ENCODE peak calls at places on chromosomes 2 and 18, in eight cellular contexts. N, J, Z, H, E, G, U and Y are unnamed samples.

GRCh38 chr18:79199691-79200374 is 130.6 kb downstream of the ATP9B start:
- DNase-seq in G (no peak), E (no peak), J (no peak), U (no peak), Z (no peak), N (no peak), H (no peak), Y (no peak)

GRCh38 chr2:171568085-171568484 is 45.8 kb downstream of the CYBRD1 start:
- DNase-seq in J (peak), H (no peak), Z (peak), G (no peak), N (no peak), U (no peak), E (no peak), Y (no peak)

GRCh38 chr2:126802774-126803421 is 95.8 kb upstream of the TEX51 start:
- DNase-seq in Z (no peak), U (no peak), H (no peak), N (no peak), J (no peak), G (no peak), E (no peak), Y (no peak)

GRCh38 chr18:24023185-24023814 is 8.7 kb downstream of the TTC39C start:
- DNase-seq in N (no peak), Z (no peak), G (no peak), H (no peak), E (no peak), U (no peak), J (no peak), Y (no peak)

GRCh38 chr2:159088906-159089305 is 120.5 kb downstream of the TANC1 start:
- DNase-seq in Z (no peak), N (no peak), J (no peak), G (no peak), H (no peak), E (no peak), U (no peak), Y (no peak)

GRCh38 chr2:98478861-98479770 is 34.5 kb downstream of the INPP4A start:
- DNase-seq in G (no peak), N (no peak), U (no peak), J (no peak), H (no peak), Z (no peak), E (no peak), Y (no peak)

GRCh38 chr2:109435866-109436634 is 177.7 kb downstream of the SEPTIN10 start:
- DNase-seq in G (peak), Z (no peak), J (no peak), H (no peak), E (peak), N (no peak), U (peak), Y (peak)

GRCh38 chr18:10787293-10787901 is 261.6 kb downstream of the NAPG start:
- DNase-seq in J (peak), H (no peak), E (peak), U (peak), N (peak), Z (peak), G (peak), Y (no peak)

GRCh38 chr18:26745288-26745975 is 120.1 kb downstream of the AQP4 start:
- DNase-seq in J (no peak), N (no peak), U (no peak), H (no peak), Z (no peak), E (no peak), G (peak), Y (no peak)

GRCh38 chr2:210593166-210593565 is 36.8 kb downstream of the CPS1 start:
- DNase-seq in E (no peak), U (no peak), Z (no peak), G (no peak), H (no peak), J (no peak), N (no peak), Y (no peak)

GRCh38 chr2:144170172-144170571 is 349.7 kb downstream of the ZEB2 start:
- DNase-seq in J (no peak), N (no peak), E (no peak), Z (no peak), G (no peak), U (no peak), H (no peak), Y (no peak)

GRCh38 chr2:95053543-95053942 is 28.0 kb downstream of the MAL start:
- DNase-seq in J (no peak), Z (no peak), E (no peak), G (no peak), U (peak), N (no peak), H (no peak), Y (peak)

GRCh38 chr2:95051636-95052035 is 26.1 kb downstream of the MAL start:
- DNase-seq in J (no peak), U (no peak), E (no peak), H (no peak), Z (no peak), N (no peak), G (no peak), Y (peak)

GRCh38 chr2:95054016-95054415 is 28.5 kb downstream of the MAL start:
- DNase-seq in E (no peak), Z (no peak), J (no peak), G (no peak), N (no peak), H (no peak), U (peak), Y (peak)

GRCh38 chr2:95052301-95052700 is 26.8 kb downstream of the MAL start:
- DNase-seq in Z (no peak), H (no peak), E (no peak), J (no peak), G (no peak), N (no peak), U (no peak), Y (peak)

DNA sequence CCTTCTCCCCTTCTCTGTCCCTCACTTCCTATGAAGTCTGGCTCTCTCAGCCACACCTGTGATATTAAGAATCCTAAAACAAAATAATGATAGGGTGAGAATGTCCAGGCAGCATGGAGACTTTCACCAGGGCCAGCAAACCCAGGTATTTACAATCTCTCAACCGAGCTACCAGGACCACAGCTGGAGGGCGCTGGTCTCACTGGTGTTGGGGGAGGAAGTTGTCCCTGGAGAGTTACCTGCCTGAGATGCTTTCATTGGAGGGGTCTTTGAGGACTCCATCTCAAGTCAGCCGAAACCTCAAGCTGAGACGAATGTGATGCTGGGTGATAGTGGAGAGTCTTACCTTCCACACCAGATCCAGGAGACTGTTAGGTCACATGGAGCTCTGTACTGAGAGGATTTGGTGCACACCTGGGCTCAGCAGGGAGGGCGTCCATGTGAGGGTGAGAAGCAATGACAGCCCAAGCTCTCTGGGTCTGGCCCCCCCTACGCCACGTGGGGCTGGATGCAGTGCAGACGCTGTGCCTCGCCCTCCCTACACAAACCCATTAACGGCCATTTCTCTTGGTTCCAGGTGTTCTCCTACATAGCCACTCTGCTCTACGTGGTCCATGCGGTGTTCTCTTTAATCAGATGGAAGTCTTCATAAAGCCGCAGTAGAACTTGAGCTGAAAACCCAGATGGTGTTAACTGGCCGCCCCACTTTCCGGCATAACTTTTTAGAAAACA is 27.5 kb downstream of the MAL start:
- DNase-seq in N (no peak), H (no peak), G (no peak), E (no peak), U (peak), J (no peak), Z (no peak), Y (peak)
- TF ChIP-seq CTCF in N (no peak), H (no peak), G (no peak), E (no peak), U (no peak), J (no peak), Z (no peak), Y (no peak)

GRCh38 chr2:180358458-180358857 is 351.4 kb upstream of the CWC22 start:
- DNase-seq in U (no peak), Z (no peak), E (no peak), N (no peak), H (no peak), J (no peak), G (no peak), Y (no peak)
- TF ChIP-seq CTCF in U (no peak), Z (no peak), E (no peak), N (no peak), H (no peak), J (no peak), G (no peak), Y (no peak)

DNA sequence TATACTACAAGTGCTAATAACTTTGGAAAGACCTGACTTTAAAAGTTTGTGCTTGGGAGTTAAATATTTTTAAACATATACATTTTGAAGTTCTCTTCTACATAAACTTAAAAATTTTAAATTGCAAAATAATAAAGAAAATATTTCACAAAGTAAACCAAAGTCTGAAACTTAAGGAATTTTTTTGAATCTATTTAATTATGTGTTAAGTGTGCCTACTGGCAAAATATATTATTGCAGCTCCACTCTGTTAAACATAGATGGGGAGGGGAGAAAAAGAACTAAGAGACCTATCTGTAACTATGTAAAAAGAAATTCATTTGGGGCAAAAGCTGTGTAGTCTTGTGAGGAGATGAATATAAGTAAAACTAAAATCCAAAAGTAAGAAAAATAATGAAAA is 133.3 kb upstream of the UBE2E3 start:
- DNase-seq in E (no peak), J (no peak), H (no peak), N (no peak), G (no peak), Z (no peak), U (no peak), Y (no peak)
- TF ChIP-seq CTCF in E (no peak), J (no peak), H (no peak), N (no peak), G (no peak), Z (peak), U (peak), Y (peak)

DNA sequence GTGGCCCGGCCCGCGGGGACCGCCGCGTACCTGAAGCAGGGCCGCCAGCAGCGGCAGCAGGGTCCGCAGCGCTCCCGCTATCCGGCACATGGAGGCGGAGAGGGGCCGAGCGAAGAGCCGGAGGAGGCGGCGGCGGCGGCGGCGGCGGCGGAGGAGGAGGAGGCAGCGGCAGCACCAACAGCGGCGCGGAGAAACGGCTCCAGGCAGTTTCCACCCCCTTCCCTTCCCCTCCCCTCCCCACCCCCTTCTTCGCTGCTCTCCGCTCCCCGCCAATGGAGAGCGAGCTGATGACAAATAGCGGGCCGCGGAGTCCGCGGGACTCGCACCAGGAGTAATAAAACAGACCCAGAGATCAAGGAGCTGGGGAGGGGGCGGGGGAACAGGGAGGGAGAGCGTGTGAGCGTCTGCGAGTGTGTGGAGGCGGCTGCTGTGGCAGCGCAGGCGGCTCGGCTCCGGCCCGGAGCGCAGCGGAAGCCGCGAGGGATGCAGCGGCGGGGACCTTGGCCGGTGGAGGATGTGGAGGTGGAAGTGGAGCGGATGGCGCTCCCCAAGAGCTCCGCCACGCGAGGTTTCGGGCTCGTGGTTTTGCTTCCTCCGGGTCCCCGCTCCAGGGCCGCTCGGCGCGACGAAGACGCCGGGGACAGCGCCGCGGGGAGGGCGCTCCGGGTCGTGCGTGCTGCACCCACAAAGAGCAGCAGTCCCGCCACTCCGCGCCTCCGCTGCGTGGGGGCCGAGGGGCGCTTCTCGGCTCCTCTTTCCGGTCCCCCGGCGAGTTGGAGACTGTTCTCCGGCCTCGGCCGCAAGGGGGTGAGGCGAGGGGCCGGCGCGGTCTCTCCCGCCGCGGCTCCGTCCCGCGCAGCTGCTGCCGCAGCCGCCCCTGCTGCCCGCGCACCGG is at the start of gene CDH2:
- DNase-seq in H (peak), J (peak), E (peak), Z (no peak), N (peak), G (no peak), U (peak), Y (no peak)
- TF ChIP-seq CTCF in H (no peak), J (peak), E (peak), Z (no peak), N (no peak), G (no peak), U (peak), Y (peak)

GRCh38 chr18:56459451-56459777 is 179.0 kb downstream of the TXNL1 start:
- DNase-seq in J (peak), N (no peak), G (no peak), E (no peak), H (no peak), U (no peak), Z (no peak), Y (no peak)
- TF ChIP-seq CTCF in J (no peak), N (no peak), G (no peak), E (no peak), H (no peak), U (no peak), Z (no peak), Y (no peak)

DNA sequence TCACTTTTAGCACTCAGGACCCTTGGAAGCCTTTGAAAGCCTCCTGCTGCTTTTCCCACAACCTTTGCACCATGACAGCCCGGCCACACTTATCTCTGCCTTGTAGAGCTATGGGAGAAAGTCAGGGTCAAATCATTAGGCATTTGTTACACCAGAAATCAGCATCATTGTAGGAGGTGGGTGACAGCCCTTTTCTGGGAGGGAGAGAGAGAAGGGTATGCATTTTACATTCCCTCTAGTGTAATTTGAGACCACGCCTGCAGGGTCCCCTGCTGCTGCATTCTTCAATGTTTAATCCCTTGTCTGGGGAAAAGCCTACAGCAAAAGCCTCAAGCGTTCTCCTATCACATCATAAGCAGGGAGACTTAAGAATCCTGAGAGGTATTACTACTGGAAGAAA is 766.8 kb upstream of the FAM98A start:
- DNase-seq in G (peak), H (no peak), Z (no peak), E (no peak), U (no peak), J (no peak), N (no peak), Y (no peak)
- TF ChIP-seq CTCF in G (no peak), H (no peak), Z (no peak), E (no peak), U (no peak), J (no peak), N (no peak), Y (no peak)